ENCODE peak calls at places on chromosomes 4 and X, in five cellular contexts. Z is K562, T is HepG2, Q is H1, H is GM12878. G is an unnamed sample.
A peak's percentile ranks its signal among the peaks of the same experiment; 100 is the strongest.

GRCh38 chrX:22135994-22136684 is 104.0 kb downstream of the PHEX start:
- DNase-seq in Z (peak; percentile 44), T (peak; percentile 11), Q (no peak), H (no peak), G (peak; percentile 36)

GRCh38 chr4:186204103-186204559 is 12.8 kb downstream of the CYP4V2 start:
- DNase-seq in Z (peak; percentile 42), T (no peak), Q (no peak), H (no peak), G (no peak)

GRCh38 chr4:45453258-45453841 is 670.5 kb downstream of the GABRG1 start:
- DNase-seq in Z (no peak), T (peak; percentile 18), Q (no peak), H (no peak), G (no peak)

GRCh38 chr4:65669981-65670330 is 333 bp downstream of the EPHA5 start:
- DNase-seq in Z (no peak), T (no peak), Q (no peak), H (no peak), G (no peak)

GRCh38 chr4:133968174-133968573 is 233.4 kb downstream of the PABPC4L start:
- DNase-seq in Z (no peak), T (no peak), Q (no peak), H (no peak), G (no peak)

GRCh38 chrX:70479970-70480659 is 35.5 kb downstream of the DLG3 start:
- DNase-seq in Z (no peak), T (no peak), Q (no peak), H (no peak), G (no peak)

GRCh38 chr4:158818595-158818994 is 49.8 kb downstream of the FNIP2 start:
- DNase-seq in Z (no peak), T (no peak), Q (no peak), H (no peak), G (no peak)

GRCh38 chrX:151488677-151489076 is 74.8 kb upstream of the PASD1 start:
- DNase-seq in Z (peak; percentile 25), T (peak; percentile 3), Q (no peak), H (no peak), G (peak; percentile 18)

GRCh38 chrX:73851014-73852009 is 288.3 kb downstream of the CHIC1 start:
- DNase-seq in Z (peak; percentile 34), T (no peak), Q (no peak), H (peak; percentile 90), G (no peak)

GRCh38 chr4:110172972-110173371 is 25.4 kb downstream of the ELOVL6 start:
- DNase-seq in Z (no peak), T (no peak), Q (no peak), H (no peak), G (no peak)

GRCh38 chr4:123558865-123559264 is 162.3 kb downstream of the SPRY1 start:
- DNase-seq in Z (no peak), T (no peak), Q (no peak), H (no peak), G (no peak)

GRCh38 chrX:115531818-115532403 is 29.1 kb upstream of the PLS3 start:
- DNase-seq in Z (no peak), T (no peak), Q (no peak), H (no peak), G (no peak)

GRCh38 chr4:5712517-5712916 is 1.5 kb downstream of the EVC start:
- DNase-seq in Z (no peak), T (no peak), Q (no peak), H (peak; percentile 74), G (no peak)

GRCh38 chrX:136822337-136823095 is 41.8 kb upstream of the ARHGEF6 start:
- DNase-seq in Z (no peak), T (no peak), Q (no peak), H (no peak), G (no peak)

GRCh38 chrX:11386001-11386523 is 92.8 kb downstream of the AMELX start:
- DNase-seq in Z (no peak), T (no peak), Q (no peak), H (no peak), G (no peak)

GRCh38 chrX:1592863-1593201 is 1.4 kb downstream of the AKAP17A start:
- DNase-seq in Z (no peak), T (no peak), Q (no peak), H (no peak), G (no peak)

GRCh38 chr4:128068927-128069326 is 7.8 kb downstream of the LARP1B start:
- DNase-seq in Z (peak; percentile 35), T (peak; percentile 29), Q (no peak), H (no peak), G (peak; percentile 13)

GRCh38 chr4:96509039-96509741 is 669.3 kb downstream of the PDHA2 start:
- DNase-seq in Z (no peak), T (no peak), Q (no peak), H (no peak), G (no peak)

GRCh38 chrX:40331766-40332165 is 234.0 kb upstream of the BCOR start:
- DNase-seq in Z (no peak), T (no peak), Q (no peak), H (no peak), G (no peak)

GRCh38 chrX:132423323-132423722 is 65.5 kb downstream of the MBNL3 start:
- DNase-seq in Z (no peak), T (no peak), Q (no peak), H (no peak), G (no peak)

GRCh38 chrX:111254896-111255693 is 15.2 kb downstream of the CAPN6 start:
- DNase-seq in Z (no peak), T (no peak), Q (no peak), H (no peak), G (no peak)

GRCh38 chrX:16825306-16826035 is 39.2 kb downstream of the TXLNG start:
- DNase-seq in Z (no peak), T (peak; percentile 25), Q (no peak), H (no peak), G (peak; percentile 33)

GRCh38 chrX:41556958-41557357 is 109.8 kb downstream of the NYX start:
- DNase-seq in Z (no peak), T (no peak), Q (no peak), H (no peak), G (no peak)

GRCh38 chr4:136329042-136329662 is 1203.1 kb downstream of the PCDH18 start:
- DNase-seq in Z (no peak), T (no peak), Q (no peak), H (no peak), G (no peak)

GRCh38 chrX:2584216-2584615 is 83.4 kb upstream of the DHRSX start:
- DNase-seq in Z (no peak), T (no peak), Q (no peak), H (no peak), G (no peak)

GRCh38 chr4:183636923-183637322 is 22.1 kb downstream of the RWDD4 start:
- DNase-seq in Z (no peak), T (no peak), Q (no peak), H (no peak), G (no peak)

GRCh38 chrX:48589482-48590162 is 7.7 kb upstream of the WDR13 start:
- DNase-seq in Z (no peak), T (no peak), Q (no peak), H (no peak), G (no peak)

GRCh38 chr4:47374477-47374876 is 89.0 kb downstream of the COMMD8 start:
- DNase-seq in Z (no peak), T (no peak), Q (no peak), H (no peak), G (no peak)

GRCh38 chrX:150203249-150203647 is 159.9 kb upstream of the MAMLD1 start:
- DNase-seq in Z (no peak), T (no peak), Q (no peak), H (peak; percentile 19), G (no peak)

GRCh38 chr4:87497141-87497540 is 32.0 kb downstream of the SPARCL1 start:
- DNase-seq in Z (peak; percentile 35), T (no peak), Q (no peak), H (no peak), G (peak; percentile 7)

GRCh38 chr4:111398906-111399330 is 746.3 kb upstream of the FAM241A start:
- DNase-seq in Z (no peak), T (no peak), Q (no peak), H (no peak), G (no peak)

DNA sequence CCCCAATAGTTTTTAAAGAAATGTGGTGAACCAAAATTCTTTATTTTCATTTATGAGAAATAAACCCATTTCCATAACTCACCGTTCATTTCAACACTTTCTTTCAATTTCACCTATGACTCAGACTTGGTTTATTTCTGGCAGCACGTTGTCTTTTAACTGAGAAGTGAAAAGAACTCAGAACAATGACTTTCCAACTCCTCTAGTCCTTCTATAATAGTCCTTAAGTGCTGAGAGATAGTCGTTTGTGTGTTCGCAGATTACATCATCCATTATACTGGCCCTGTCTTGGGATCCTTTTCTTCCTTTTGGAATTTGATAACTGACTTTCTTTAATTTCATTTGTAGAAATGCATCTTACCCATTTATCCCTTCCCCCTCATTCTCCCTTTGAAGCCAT is 113.6 kb downstream of the GLUD2 start:
- DNase-seq in Z (peak; percentile 10), T (no peak), Q (no peak), H (peak; percentile 31), G (no peak)
- TF ChIP-seq HDAC2 in Z (no peak), T (no peak), Q (no peak), H (no peak), G (no peak)

DNA sequence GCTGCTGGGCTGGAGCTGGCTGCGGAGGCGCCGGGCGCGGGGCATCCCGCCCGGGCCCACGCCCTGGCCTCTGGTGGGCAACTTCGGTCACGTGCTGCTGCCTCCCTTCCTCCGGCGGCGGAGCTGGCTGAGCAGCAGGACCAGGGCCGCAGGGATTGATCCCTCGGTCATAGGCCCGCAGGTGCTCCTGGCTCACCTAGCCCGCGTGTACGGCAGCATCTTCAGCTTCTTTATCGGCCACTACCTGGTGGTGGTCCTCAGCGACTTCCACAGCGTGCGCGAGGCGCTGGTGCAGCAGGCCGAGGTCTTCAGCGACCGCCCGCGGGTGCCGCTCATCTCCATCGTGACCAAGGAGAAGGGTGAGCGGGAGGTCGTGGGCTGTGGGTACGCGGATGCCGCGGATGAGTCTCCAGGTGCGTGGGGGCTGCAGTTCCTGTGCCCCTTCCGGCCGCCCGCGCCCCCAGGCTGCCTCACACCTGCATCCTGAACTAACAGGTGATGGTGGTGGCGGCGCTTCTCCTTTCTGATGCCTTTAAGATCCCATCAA is 499 bp downstream of the CYP2U1 start:
- DNase-seq in Z (no peak), T (no peak), Q (no peak), H (no peak), G (no peak)
- TF ChIP-seq CTCF in Z (no peak), T (no peak), Q (no peak), H (no peak), G (no peak)

GRCh38 chrX:80812176-80812575 is 2.5 kb upstream of the BRWD3 start:
- DNase-seq in Z (no peak), T (peak; percentile 18), Q (no peak), H (no peak), G (peak; percentile 51)
- TF ChIP-seq HDAC2 in Z (no peak), T (no peak), Q (no peak), H (no peak), G (no peak)

DNA sequence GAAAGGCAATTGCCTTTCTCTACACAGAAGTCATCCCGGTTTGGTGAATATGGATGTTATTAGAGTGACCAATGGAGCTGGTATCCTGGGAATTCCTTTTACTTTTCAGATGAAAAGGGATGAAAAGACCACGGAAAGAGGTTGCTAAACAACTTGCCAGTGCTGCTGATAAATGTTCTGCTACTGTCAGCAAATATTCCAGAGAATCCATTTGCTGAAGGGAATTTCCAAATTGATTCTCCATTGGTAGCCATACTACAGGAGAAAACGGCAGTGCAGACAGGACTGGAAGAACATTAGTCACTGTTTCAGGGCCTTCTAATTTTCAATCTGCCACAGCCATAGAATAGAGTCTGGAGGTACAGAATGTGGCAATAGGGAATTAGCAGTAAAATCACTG is 451.5 kb downstream of the PCDH11X start:
- DNase-seq in Z (no peak), T (no peak), Q (no peak), H (no peak), G (no peak)
- TF ChIP-seq CTCF in Z (no peak), T (no peak), Q (no peak), H (no peak), G (no peak)

G was measured in A549.